ENCODE peak calls at places on chromosomes 6 and 20, in six cellular contexts. One of them, this sample, is unnamed.

GRCh38 chr6:113696960-113697359 is 160.2 kb upstream of the MARCKS start:
- DNase-seq in ovary: no peak
- DNase-seq in body of pancreas: no peak
- DNase-seq in astrocyte: no peak
- DNase-seq in tibial nerve: no peak
- DNase-seq in fibroblast of lung: no peak
- DNase-seq in this sample: no peak

GRCh38 chr6:15505463-15505918 is 157.3 kb downstream of the DTNBP1 start:
- DNase-seq in ovary: no peak
- DNase-seq in body of pancreas: no peak
- DNase-seq in astrocyte: no peak
- DNase-seq in tibial nerve: no peak
- DNase-seq in fibroblast of lung: no peak
- DNase-seq in this sample: no peak

GRCh38 chr6:12485226-12485764 is 195.1 kb downstream of the EDN1 start:
- DNase-seq in ovary: no peak
- DNase-seq in body of pancreas: no peak
- DNase-seq in astrocyte: no peak
- DNase-seq in tibial nerve: no peak
- DNase-seq in fibroblast of lung: no peak
- DNase-seq in this sample: no peak

GRCh38 chr20:12555369-12555768 is 453.4 kb upstream of the SPTLC3 start:
- DNase-seq in ovary: no peak
- DNase-seq in body of pancreas: peak; percentile 22
- DNase-seq in astrocyte: no peak
- DNase-seq in tibial nerve: no peak
- DNase-seq in fibroblast of lung: no peak
- DNase-seq in this sample: no peak

GRCh38 chr6:69907981-69908498 is 41.7 kb downstream of the COL19A1 start:
- DNase-seq in ovary: no peak
- DNase-seq in body of pancreas: no peak
- DNase-seq in astrocyte: peak; percentile 10
- DNase-seq in tibial nerve: no peak
- DNase-seq in fibroblast of lung: peak; percentile 58
- DNase-seq in this sample: no peak

GRCh38 chr6:28488916-28489365 is 26.7 kb downstream of the GPX6 start:
- DNase-seq in ovary: peak; percentile 64
- DNase-seq in body of pancreas: no peak
- DNase-seq in astrocyte: peak; percentile 56
- DNase-seq in tibial nerve: peak; percentile 7
- DNase-seq in fibroblast of lung: peak; percentile 84
- DNase-seq in this sample: no peak

GRCh38 chr6:140572129-140572528 is 1197.7 kb upstream of the CITED2 start:
- DNase-seq in ovary: no peak
- DNase-seq in body of pancreas: no peak
- DNase-seq in astrocyte: peak; percentile 98
- DNase-seq in tibial nerve: no peak
- DNase-seq in fibroblast of lung: peak; percentile 93
- DNase-seq in this sample: no peak

GRCh38 chr20:50729925-50730764 is 1.2 kb upstream of the PARD6B start:
- DNase-seq in ovary: no peak
- DNase-seq in body of pancreas: peak; percentile 33
- DNase-seq in astrocyte: no peak
- DNase-seq in tibial nerve: no peak
- DNase-seq in fibroblast of lung: peak; percentile 33
- DNase-seq in this sample: no peak

GRCh38 chr20:3820901-3821727 is 767 bp downstream of the AP5S1 start:
- DNase-seq in ovary: no peak
- DNase-seq in body of pancreas: no peak
- DNase-seq in astrocyte: no peak
- DNase-seq in tibial nerve: no peak
- DNase-seq in fibroblast of lung: no peak
- DNase-seq in this sample: no peak

GRCh38 chr20:23129256-23129655 is 43.1 kb upstream of the CD93 start:
- DNase-seq in ovary: no peak
- DNase-seq in body of pancreas: no peak
- DNase-seq in astrocyte: no peak
- DNase-seq in tibial nerve: no peak
- DNase-seq in fibroblast of lung: no peak
- DNase-seq in this sample: no peak

GRCh38 chr6:48071833-48072232 is 39.2 kb downstream of the PTCHD4 start:
- DNase-seq in ovary: no peak
- DNase-seq in body of pancreas: no peak
- DNase-seq in astrocyte: no peak
- DNase-seq in tibial nerve: no peak
- DNase-seq in fibroblast of lung: no peak
- DNase-seq in this sample: no peak

GRCh38 chr20:13262701-13263335 is 41.7 kb downstream of the ISM1 start:
- DNase-seq in ovary: no peak
- DNase-seq in body of pancreas: no peak
- DNase-seq in astrocyte: no peak
- DNase-seq in tibial nerve: no peak
- DNase-seq in fibroblast of lung: peak; percentile 8
- DNase-seq in this sample: no peak

GRCh38 chr20:63505723-63506122 is 6.8 kb upstream of the EEF1A2 start:
- DNase-seq in ovary: no peak
- DNase-seq in body of pancreas: no peak
- DNase-seq in astrocyte: no peak
- DNase-seq in tibial nerve: no peak
- DNase-seq in fibroblast of lung: no peak
- DNase-seq in this sample: no peak

DNA sequence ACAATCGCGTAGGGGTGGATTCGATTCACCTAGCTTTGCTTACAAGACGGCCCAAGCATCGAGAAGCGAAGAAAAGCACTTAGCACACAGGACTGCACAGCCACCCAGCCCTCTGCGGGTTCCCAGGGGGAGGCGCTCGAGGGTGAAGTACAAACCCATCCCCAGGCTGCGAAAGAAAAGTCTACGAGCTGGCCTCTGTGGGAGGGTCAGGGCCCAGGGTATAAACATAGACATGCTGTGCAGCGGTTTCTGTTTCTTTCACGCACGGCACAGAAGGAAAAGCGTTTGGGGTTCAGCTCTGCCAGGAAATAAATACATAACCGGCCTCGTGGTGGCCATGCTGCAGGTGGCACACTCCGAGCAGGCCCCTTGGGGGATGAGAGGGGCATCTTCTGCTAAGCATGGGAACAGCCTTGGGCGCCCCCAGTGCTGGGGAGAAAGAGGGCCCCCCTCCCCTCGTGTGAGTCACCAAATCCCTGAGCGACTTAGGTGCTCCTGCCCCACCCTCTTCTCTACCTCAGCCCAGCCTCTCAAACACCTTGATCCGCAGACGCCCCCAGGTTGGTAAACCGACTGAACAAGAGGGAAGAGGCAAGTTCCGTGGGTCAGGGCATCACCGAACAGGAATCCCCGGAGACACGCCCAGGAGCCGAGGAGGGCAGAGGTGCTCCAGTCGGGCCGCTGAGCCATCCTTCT is 91.6 kb upstream of the RIPOR2 start:
- DNase-seq in ovary: no peak
- DNase-seq in body of pancreas: no peak
- DNase-seq in astrocyte: no peak
- DNase-seq in tibial nerve: no peak
- DNase-seq in fibroblast of lung: no peak
- DNase-seq in this sample: peak; percentile 79
- TF ChIP-seq CTCF in ovary: no peak
- TF ChIP-seq CTCF in body of pancreas: no peak
- TF ChIP-seq CTCF in astrocyte: no peak
- TF ChIP-seq CTCF in tibial nerve: no peak
- TF ChIP-seq CTCF in fibroblast of lung: no peak
- TF ChIP-seq CTCF in this sample: peak; percentile 64

GRCh38 chr20:15637971-15638754 is 935.1 kb downstream of the KIF16B start:
- DNase-seq in ovary: no peak
- DNase-seq in body of pancreas: no peak
- DNase-seq in astrocyte: no peak
- DNase-seq in tibial nerve: no peak
- DNase-seq in fibroblast of lung: no peak
- DNase-seq in this sample: no peak
- TF ChIP-seq CTCF in ovary: no peak
- TF ChIP-seq CTCF in body of pancreas: no peak
- TF ChIP-seq CTCF in astrocyte: no peak
- TF ChIP-seq CTCF in tibial nerve: no peak
- TF ChIP-seq CTCF in fibroblast of lung: no peak
- TF ChIP-seq CTCF in this sample: no peak

GRCh38 chr6:551829-552350 is 105.0 kb downstream of the HUS1B start:
- DNase-seq in ovary: no peak
- DNase-seq in body of pancreas: no peak
- DNase-seq in astrocyte: no peak
- DNase-seq in tibial nerve: no peak
- DNase-seq in fibroblast of lung: no peak
- DNase-seq in this sample: no peak

GRCh38 chr6:548091-548490 is 108.8 kb downstream of the HUS1B start:
- DNase-seq in ovary: no peak
- DNase-seq in body of pancreas: no peak
- DNase-seq in astrocyte: no peak
- DNase-seq in tibial nerve: no peak
- DNase-seq in fibroblast of lung: no peak
- DNase-seq in this sample: no peak

GRCh38 chr6:548517-548916 is 108.4 kb downstream of the HUS1B start:
- DNase-seq in ovary: no peak
- DNase-seq in body of pancreas: no peak
- DNase-seq in astrocyte: no peak
- DNase-seq in tibial nerve: no peak
- DNase-seq in fibroblast of lung: no peak
- DNase-seq in this sample: no peak

GRCh38 chr6:549901-550300 is 107.0 kb downstream of the HUS1B start:
- DNase-seq in ovary: no peak
- DNase-seq in body of pancreas: no peak
- DNase-seq in astrocyte: no peak
- DNase-seq in tibial nerve: no peak
- DNase-seq in fibroblast of lung: no peak
- DNase-seq in this sample: no peak

DNA sequence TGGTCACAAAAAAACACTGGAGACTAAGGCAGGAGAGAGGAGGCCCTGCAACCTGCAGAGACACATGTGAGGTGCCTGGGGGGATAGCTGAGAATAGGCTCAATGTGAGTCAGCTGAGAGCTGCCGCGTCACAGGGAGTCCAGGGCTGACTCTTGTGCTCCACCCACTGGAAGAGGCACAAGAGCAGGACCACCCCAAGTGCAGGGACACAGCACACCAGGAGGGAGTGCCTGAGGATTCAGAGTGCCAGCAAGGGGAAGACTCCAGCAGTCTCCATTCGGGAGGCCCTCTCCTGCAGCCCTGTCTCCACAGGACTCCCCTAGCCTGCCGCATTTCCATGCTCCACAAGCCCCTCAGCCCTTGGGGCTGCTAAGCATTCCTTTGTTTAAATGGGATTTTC is 105.5 kb downstream of the HUS1B start:
- DNase-seq in ovary: no peak
- DNase-seq in body of pancreas: no peak
- DNase-seq in astrocyte: peak; percentile 13
- DNase-seq in tibial nerve: no peak
- DNase-seq in fibroblast of lung: peak; percentile 32
- DNase-seq in this sample: peak; percentile 34
- TF ChIP-seq CTCF in ovary: no peak
- TF ChIP-seq CTCF in body of pancreas: no peak
- TF ChIP-seq CTCF in astrocyte: peak; percentile 5
- TF ChIP-seq CTCF in tibial nerve: no peak
- TF ChIP-seq CTCF in fibroblast of lung: no peak
- TF ChIP-seq CTCF in this sample: no peak

DNA sequence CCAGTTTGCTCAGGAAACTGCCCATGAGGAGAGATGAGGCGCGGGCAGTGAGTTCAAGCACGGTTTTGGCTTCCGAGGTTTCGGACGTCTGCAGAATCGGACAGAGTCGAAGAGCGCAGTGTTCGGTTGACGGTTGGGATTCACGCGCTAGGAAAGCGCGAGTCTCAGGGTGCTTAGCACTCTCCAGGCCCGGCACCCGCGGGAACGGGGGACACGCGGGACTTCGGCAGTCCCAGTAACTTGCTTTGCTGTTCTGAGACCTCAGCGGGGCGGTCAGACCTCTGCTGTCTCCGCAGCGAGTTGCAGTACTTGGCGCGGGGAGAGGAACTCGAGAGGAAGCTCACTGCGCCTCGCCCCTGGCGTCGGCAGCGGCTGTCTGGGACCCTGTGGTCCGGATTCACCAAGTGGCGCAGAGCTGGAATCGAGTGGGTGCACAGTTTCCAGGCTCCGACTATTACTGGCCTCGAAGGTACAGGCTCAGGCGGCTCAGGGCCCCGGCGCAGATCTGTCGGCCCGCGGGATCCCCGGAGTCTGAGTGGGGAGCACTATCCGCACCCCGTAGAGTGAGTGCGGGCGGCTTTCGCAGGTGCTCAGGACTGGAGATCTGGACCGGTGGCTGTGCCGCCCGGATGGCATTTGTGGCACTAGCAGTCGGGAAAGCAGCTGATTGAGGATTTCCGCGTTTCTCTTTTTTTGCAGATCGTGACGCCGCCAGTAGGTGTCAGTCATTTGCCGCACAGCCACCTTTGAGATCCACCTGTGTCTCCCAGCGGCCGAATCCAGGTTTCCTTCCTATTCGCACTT is at the start of gene POM121L2:
- DNase-seq in ovary: peak; percentile 16
- DNase-seq in body of pancreas: peak; percentile 85
- DNase-seq in astrocyte: peak; percentile 13
- DNase-seq in tibial nerve: peak; percentile 9
- DNase-seq in fibroblast of lung: peak; percentile 36
- DNase-seq in this sample: peak; percentile 68
- TF ChIP-seq CTCF in ovary: no peak
- TF ChIP-seq CTCF in body of pancreas: peak; percentile 78
- TF ChIP-seq CTCF in astrocyte: peak; percentile 26
- TF ChIP-seq CTCF in tibial nerve: peak; percentile 20
- TF ChIP-seq CTCF in fibroblast of lung: peak; percentile 67
- TF ChIP-seq CTCF in this sample: peak; percentile 78

GRCh38 chr6:147654103-147654845 is 145.8 kb downstream of the SAMD5 start:
- DNase-seq in ovary: no peak
- DNase-seq in body of pancreas: no peak
- DNase-seq in astrocyte: peak; percentile 29
- DNase-seq in tibial nerve: no peak
- DNase-seq in fibroblast of lung: peak; percentile 11
- DNase-seq in this sample: no peak

GRCh38 chr6:147648936-147649335 is 140.4 kb downstream of the SAMD5 start:
- DNase-seq in ovary: no peak
- DNase-seq in body of pancreas: no peak
- DNase-seq in astrocyte: peak; percentile 58
- DNase-seq in tibial nerve: no peak
- DNase-seq in fibroblast of lung: peak; percentile 85
- DNase-seq in this sample: no peak

GRCh38 chr6:147651249-147652063 is 143.0 kb downstream of the SAMD5 start:
- DNase-seq in ovary: no peak
- DNase-seq in body of pancreas: peak; percentile 27
- DNase-seq in astrocyte: peak; percentile 57
- DNase-seq in tibial nerve: peak; percentile 24
- DNase-seq in fibroblast of lung: peak; percentile 82
- DNase-seq in this sample: no peak
- TF ChIP-seq CTCF in ovary: no peak
- TF ChIP-seq CTCF in body of pancreas: no peak
- TF ChIP-seq CTCF in astrocyte: no peak
- TF ChIP-seq CTCF in tibial nerve: peak; percentile 17
- TF ChIP-seq CTCF in fibroblast of lung: peak; percentile 41
- TF ChIP-seq CTCF in this sample: no peak

This sample was measured in GM20000.